ENCODE peak calls at places on chromosomes 11 and 22, in seven cellular contexts. One of them, this sample, is unnamed.

GRCh38 chr11:134452849-134453177 is 40.8 kb upstream of the B3GAT1 start:
- DNase-seq in GM12891: no peak
- DNase-seq in K562: no peak
- DNase-seq in H1: no peak
- DNase-seq in SK-N-SH: no peak
- DNase-seq in HepG2: no peak
- DNase-seq in GM12878: no peak
- DNase-seq in this sample: no peak

GRCh38 chr11:9615031-9615451 is 41.6 kb downstream of the WEE1 start:
- DNase-seq in GM12891: peak
- DNase-seq in SK-N-SH: no peak
- DNase-seq in H1: no peak
- DNase-seq in HepG2: no peak
- DNase-seq in K562: no peak
- DNase-seq in GM12878: peak
- DNase-seq in this sample: no peak

GRCh38 chr11:22221143-22221542 is 28.3 kb downstream of the ANO5 start:
- DNase-seq in HepG2: no peak
- DNase-seq in K562: no peak
- DNase-seq in SK-N-SH: no peak
- DNase-seq in GM12891: no peak
- DNase-seq in GM12878: no peak
- DNase-seq in H1: no peak
- DNase-seq in this sample: no peak

GRCh38 chr11:65899356-65900124 is 648 bp downstream of the FOSL1 start:
- DNase-seq in GM12891: peak
- DNase-seq in SK-N-SH: peak
- DNase-seq in HepG2: peak
- DNase-seq in GM12878: no peak
- DNase-seq in K562: peak
- DNase-seq in H1: peak
- DNase-seq in this sample: no peak

GRCh38 chr11:109432105-109432504 is 10.1 kb downstream of the C11orf87 start:
- DNase-seq in K562: no peak
- DNase-seq in H1: no peak
- DNase-seq in GM12891: no peak
- DNase-seq in HepG2: no peak
- DNase-seq in GM12878: no peak
- DNase-seq in SK-N-SH: no peak
- DNase-seq in this sample: no peak

GRCh38 chr11:124943242-124943641 is 7.4 kb upstream of the HEPACAM start:
- DNase-seq in GM12891: no peak
- DNase-seq in GM12878: no peak
- DNase-seq in H1: no peak
- DNase-seq in K562: no peak
- DNase-seq in HepG2: peak
- DNase-seq in SK-N-SH: no peak
- DNase-seq in this sample: no peak

GRCh38 chr11:121575250-121575962 is 122.6 kb upstream of the SORL1-AS1 start:
- DNase-seq in GM12878: peak
- DNase-seq in SK-N-SH: no peak
- DNase-seq in HepG2: no peak
- DNase-seq in H1: no peak
- DNase-seq in K562: no peak
- DNase-seq in GM12891: no peak
- DNase-seq in this sample: no peak

GRCh38 chr11:126680109-126680508 is 320.5 kb downstream of the KIRREL3 start:
- DNase-seq in GM12878: no peak
- DNase-seq in HepG2: no peak
- DNase-seq in H1: no peak
- DNase-seq in SK-N-SH: no peak
- DNase-seq in GM12891: no peak
- DNase-seq in K562: no peak
- DNase-seq in this sample: no peak

GRCh38 chr11:58395581-58395980 is 11.1 kb downstream of the OR5B3 start:
- DNase-seq in HepG2: no peak
- DNase-seq in GM12891: no peak
- DNase-seq in SK-N-SH: no peak
- DNase-seq in GM12878: no peak
- DNase-seq in K562: no peak
- DNase-seq in H1: no peak
- DNase-seq in this sample: no peak

GRCh38 chr22:41535244-41535643 is 9.0 kb downstream of the POLR3H start:
- DNase-seq in SK-N-SH: peak
- DNase-seq in H1: no peak
- DNase-seq in GM12891: no peak
- DNase-seq in GM12878: no peak
- DNase-seq in HepG2: peak
- DNase-seq in K562: peak
- DNase-seq in this sample: no peak

GRCh38 chr22:49693416-49693815 is 134.3 kb downstream of the BRD1 start:
- DNase-seq in HepG2: no peak
- DNase-seq in K562: no peak
- DNase-seq in H1: no peak
- DNase-seq in SK-N-SH: no peak
- DNase-seq in GM12891: no peak
- DNase-seq in GM12878: no peak
- DNase-seq in this sample: no peak

GRCh38 chr22:49303061-49303735 is 524.5 kb downstream of the BRD1 start:
- DNase-seq in GM12878: no peak
- DNase-seq in H1: peak
- DNase-seq in SK-N-SH: no peak
- DNase-seq in GM12891: no peak
- DNase-seq in HepG2: no peak
- DNase-seq in K562: no peak
- DNase-seq in this sample: no peak

GRCh38 chr11:86288776-86289507 is 13.1 kb upstream of the HIKESHI start:
- DNase-seq in GM12878: no peak
- DNase-seq in H1: no peak
- DNase-seq in K562: peak
- DNase-seq in SK-N-SH: no peak
- DNase-seq in HepG2: no peak
- DNase-seq in GM12891: no peak
- DNase-seq in this sample: no peak

GRCh38 chr11:66996609-66997273 is 21.6 kb downstream of the C11orf86 start:
- DNase-seq in GM12891: no peak
- DNase-seq in H1: no peak
- DNase-seq in GM12878: no peak
- DNase-seq in HepG2: peak
- DNase-seq in K562: no peak
- DNase-seq in SK-N-SH: no peak
- DNase-seq in this sample: no peak

GRCh38 chr11:64762916-64763803 is 3.4 kb upstream of the PYGM start:
- DNase-seq in K562: no peak
- DNase-seq in GM12891: peak
- DNase-seq in GM12878: no peak
- DNase-seq in HepG2: no peak
- DNase-seq in H1: peak
- DNase-seq in SK-N-SH: peak
- DNase-seq in this sample: no peak

GRCh38 chr11:29300441-29300840 is 716.4 kb downstream of the KCNA4 start:
- DNase-seq in GM12891: no peak
- DNase-seq in HepG2: no peak
- DNase-seq in GM12878: no peak
- DNase-seq in SK-N-SH: no peak
- DNase-seq in H1: no peak
- DNase-seq in K562: no peak
- DNase-seq in this sample: no peak

GRCh38 chr11:68533945-68534344 is 73.4 kb downstream of the PPP6R3 start:
- DNase-seq in HepG2: no peak
- DNase-seq in SK-N-SH: no peak
- DNase-seq in GM12891: no peak
- DNase-seq in K562: no peak
- DNase-seq in H1: no peak
- DNase-seq in GM12878: no peak
- DNase-seq in this sample: no peak

GRCh38 chr22:46512683-46513082 is 24.7 kb downstream of the CELSR1 start:
- DNase-seq in HepG2: no peak
- DNase-seq in GM12891: no peak
- DNase-seq in GM12878: no peak
- DNase-seq in H1: no peak
- DNase-seq in K562: no peak
- DNase-seq in SK-N-SH: no peak
- DNase-seq in this sample: no peak

GRCh38 chr11:15852179-15852578 is 504.2 kb downstream of the SOX6 start:
- DNase-seq in K562: peak
- DNase-seq in GM12878: no peak
- DNase-seq in HepG2: peak
- DNase-seq in H1: no peak
- DNase-seq in SK-N-SH: no peak
- DNase-seq in GM12891: no peak
- DNase-seq in this sample: no peak

GRCh38 chr11:35011389-35011788 is 95.0 kb downstream of the PDHX start:
- DNase-seq in SK-N-SH: no peak
- DNase-seq in K562: no peak
- DNase-seq in GM12891: no peak
- DNase-seq in HepG2: no peak
- DNase-seq in H1: no peak
- DNase-seq in GM12878: no peak
- DNase-seq in this sample: no peak

GRCh38 chr11:118998822-118999221 is 884 bp downstream of the CENATAC start:
- DNase-seq in H1: no peak
- DNase-seq in HepG2: peak
- DNase-seq in K562: peak
- DNase-seq in GM12878: no peak
- DNase-seq in GM12891: no peak
- DNase-seq in SK-N-SH: no peak
- DNase-seq in this sample: no peak

GRCh38 chr22:46084943-46085830 is 65.1 kb upstream of the PPARA start:
- DNase-seq in H1: no peak
- DNase-seq in HepG2: no peak
- DNase-seq in GM12891: no peak
- DNase-seq in SK-N-SH: peak
- DNase-seq in K562: peak
- DNase-seq in GM12878: no peak
- DNase-seq in this sample: no peak

GRCh38 chr11:10477690-10478046 is 22.6 kb downstream of the AMPD3 start:
- DNase-seq in GM12878: no peak
- DNase-seq in SK-N-SH: no peak
- DNase-seq in GM12891: no peak
- DNase-seq in K562: no peak
- DNase-seq in H1: no peak
- DNase-seq in HepG2: no peak
- DNase-seq in this sample: no peak

GRCh38 chr22:36573815-36574350 is 44.9 kb upstream of the EIF3D start:
- DNase-seq in SK-N-SH: no peak
- DNase-seq in GM12891: no peak
- DNase-seq in GM12878: no peak
- DNase-seq in K562: no peak
- DNase-seq in HepG2: no peak
- DNase-seq in H1: no peak
- DNase-seq in this sample: no peak

GRCh38 chr11:97743205-97743742 is 1277.5 kb upstream of the CNTN5 start:
- DNase-seq in H1: no peak
- DNase-seq in K562: no peak
- DNase-seq in SK-N-SH: no peak
- DNase-seq in GM12891: no peak
- DNase-seq in HepG2: no peak
- DNase-seq in GM12878: peak
- DNase-seq in this sample: no peak

GRCh38 chr11:117879516-117880480 is 3.3 kb upstream of the FXYD6 start:
- DNase-seq in SK-N-SH: no peak
- DNase-seq in GM12891: no peak
- DNase-seq in H1: no peak
- DNase-seq in K562: no peak
- DNase-seq in HepG2: no peak
- DNase-seq in GM12878: no peak
- DNase-seq in this sample: no peak

GRCh38 chr11:40338062-40338461 is 1121.4 kb downstream of the LRRC4C start:
- DNase-seq in GM12878: no peak
- DNase-seq in K562: no peak
- DNase-seq in H1: no peak
- DNase-seq in SK-N-SH: no peak
- DNase-seq in GM12891: no peak
- DNase-seq in HepG2: no peak
- DNase-seq in this sample: no peak

GRCh38 chr11:4072668-4073285 is 21.8 kb upstream of the RRM1 start:
- DNase-seq in H1: no peak
- DNase-seq in HepG2: peak
- DNase-seq in K562: peak
- DNase-seq in GM12878: peak
- DNase-seq in SK-N-SH: peak
- DNase-seq in GM12891: peak
- DNase-seq in this sample: peak

GRCh38 chr22:36486619-36487384 is 5.4 kb upstream of the TXN2 start:
- DNase-seq in GM12891: no peak
- DNase-seq in HepG2: peak
- DNase-seq in SK-N-SH: no peak
- DNase-seq in GM12878: no peak
- DNase-seq in K562: peak
- DNase-seq in H1: peak
- DNase-seq in this sample: no peak

GRCh38 chr11:12554122-12554521 is 120.1 kb upstream of the TEAD1 start:
- DNase-seq in HepG2: no peak
- DNase-seq in GM12891: no peak
- DNase-seq in H1: no peak
- DNase-seq in GM12878: no peak
- DNase-seq in SK-N-SH: no peak
- DNase-seq in K562: no peak
- DNase-seq in this sample: no peak

GRCh38 chr22:24554316-24555159 is at the start of gene GUCD1:
- DNase-seq in K562: no peak
- DNase-seq in H1: no peak
- DNase-seq in GM12891: no peak
- DNase-seq in GM12878: no peak
- DNase-seq in SK-N-SH: no peak
- DNase-seq in HepG2: no peak
- DNase-seq in this sample: no peak
- TF ChIP-seq POLR2AphosphoS5 in K562: no peak
- TF ChIP-seq POLR2AphosphoS5 in H1: no peak
- TF ChIP-seq POLR2AphosphoS5 in GM12891: no peak
- TF ChIP-seq POLR2AphosphoS5 in GM12878: peak
- TF ChIP-seq POLR2AphosphoS5 in SK-N-SH: peak
- TF ChIP-seq POLR2AphosphoS5 in HepG2: peak
- TF ChIP-seq POLR2AphosphoS5 in this sample: peak

GRCh38 chr22:28750471-28750881 is 8.6 kb downstream of the HSCB start:
- DNase-seq in SK-N-SH: no peak
- DNase-seq in H1: no peak
- DNase-seq in K562: no peak
- DNase-seq in GM12878: no peak
- DNase-seq in HepG2: no peak
- DNase-seq in GM12891: no peak
- DNase-seq in this sample: no peak
- TF ChIP-seq TAF1 in SK-N-SH: no peak
- TF ChIP-seq TAF1 in H1: no peak
- TF ChIP-seq TAF1 in K562: no peak
- TF ChIP-seq TAF1 in GM12878: no peak
- TF ChIP-seq TAF1 in HepG2: no peak
- TF ChIP-seq TAF1 in GM12891: no peak
- TF ChIP-seq TAF1 in this sample: no peak

GRCh38 chr22:47563406-47564157 is 801.1 kb downstream of the TBC1D22A start:
- DNase-seq in GM12878: no peak
- DNase-seq in SK-N-SH: no peak
- DNase-seq in H1: no peak
- DNase-seq in HepG2: no peak
- DNase-seq in GM12891: no peak
- DNase-seq in K562: no peak
- DNase-seq in this sample: no peak
- TF ChIP-seq POLR2AphosphoS5 in GM12878: no peak
- TF ChIP-seq POLR2AphosphoS5 in SK-N-SH: no peak
- TF ChIP-seq POLR2AphosphoS5 in H1: no peak
- TF ChIP-seq POLR2AphosphoS5 in HepG2: no peak
- TF ChIP-seq POLR2AphosphoS5 in GM12891: no peak
- TF ChIP-seq POLR2AphosphoS5 in K562: no peak
- TF ChIP-seq POLR2AphosphoS5 in this sample: no peak

GRCh38 chr11:116217006-116217405 is 555.8 kb downstream of the BUD13 start:
- DNase-seq in SK-N-SH: no peak
- DNase-seq in GM12891: no peak
- DNase-seq in HepG2: peak
- DNase-seq in H1: no peak
- DNase-seq in GM12878: no peak
- DNase-seq in K562: peak
- DNase-seq in this sample: no peak
- TF ChIP-seq TAF1 in SK-N-SH: no peak
- TF ChIP-seq TAF1 in GM12891: no peak
- TF ChIP-seq TAF1 in HepG2: no peak
- TF ChIP-seq TAF1 in H1: no peak
- TF ChIP-seq TAF1 in GM12878: no peak
- TF ChIP-seq TAF1 in K562: no peak
- TF ChIP-seq TAF1 in this sample: no peak